ENCODE peak calls at places on chromosomes 16 and 17, in four cellular contexts. Y, O, W and C are unnamed samples.

GRCh38 chr16:74449470-74449869 is 28.2 kb upstream of the CLEC18B start:
- DNase-seq in Y (no peak), O (no peak), W (no peak), C (peak; percentile 17)

GRCh38 chr16:87667946-87668345 is 65.6 kb downstream of the JPH3 start:
- DNase-seq in Y (no peak), O (no peak), W (no peak), C (no peak)

GRCh38 chr16:27722266-27722636 is 172.3 kb downstream of the KATNIP start:
- DNase-seq in Y (no peak), O (no peak), W (no peak), C (no peak)

GRCh38 chr16:19438739-19439138 is 21.1 kb downstream of the TMC5 start:
- DNase-seq in Y (no peak), O (no peak), W (no peak), C (no peak)

GRCh38 chr17:6254036-6254435 is 180.9 kb downstream of the AIPL1 start:
- DNase-seq in Y (no peak), O (no peak), W (no peak), C (no peak)

GRCh38 chr16:31536804-31537361 is 9.2 kb downstream of the AHSP start:
- DNase-seq in Y (no peak), O (no peak), W (no peak), C (no peak)

GRCh38 chr17:2058521-2059124 is 3.7 kb downstream of the HIC1 start:
- DNase-seq in Y (peak; percentile 57), O (no peak), W (no peak), C (no peak)

GRCh38 chr17:83019376-83019775 is 60.0 kb upstream of the METRNL start:
- DNase-seq in Y (no peak), O (no peak), W (no peak), C (no peak)

GRCh38 chr16:19359556-19359955 is 58.1 kb upstream of the TMC5 start:
- DNase-seq in Y (no peak), O (no peak), W (no peak), C (no peak)

GRCh38 chr17:42287305-42288077 is 807 bp upstream of the STAT5A start:
- DNase-seq in Y (peak; percentile 34), O (no peak), W (peak; percentile 69), C (peak; percentile 72)

GRCh38 chr16:88453621-88454314 is 688 bp downstream of the ZFPM1 start:
- DNase-seq in Y (no peak), O (no peak), W (no peak), C (no peak)

GRCh38 chr17:72590882-72591499 is 470.2 kb downstream of the SOX9 start:
- DNase-seq in Y (no peak), O (no peak), W (no peak), C (no peak)

GRCh38 chr16:58448890-58449289 is 51.1 kb upstream of the NDRG4 start:
- DNase-seq in Y (no peak), O (no peak), W (no peak), C (no peak)

GRCh38 chr17:29162909-29163341 is 17.3 kb downstream of the MYO18A start:
- DNase-seq in Y (no peak), O (no peak), W (no peak), C (no peak)

GRCh38 chr16:85755929-85756768 is 5.3 kb upstream of the C16orf74 start:
- DNase-seq in Y (no peak), O (no peak), W (no peak), C (no peak)

GRCh38 chr17:35900693-35901487 is 20.7 kb upstream of the CCL5 start:
- DNase-seq in Y (no peak), O (no peak), W (no peak), C (no peak)

GRCh38 chr17:1959871-1960569 is 65.1 kb downstream of the RTN4RL1 start:
- DNase-seq in Y (no peak), O (no peak), W (no peak), C (no peak)

GRCh38 chr17:34177642-34178041 is 77.4 kb upstream of the CCL2 start:
- DNase-seq in Y (no peak), O (peak; percentile 7), W (no peak), C (no peak)

GRCh38 chr17:28493467-28493866 is 12.7 kb upstream of the FOXN1 start:
- DNase-seq in Y (no peak), O (no peak), W (no peak), C (no peak)

GRCh38 chr16:79883494-79883893 is 283.0 kb upstream of the MAF start:
- DNase-seq in Y (no peak), O (no peak), W (no peak), C (no peak)

GRCh38 chr17:59427425-59427921 is 96.0 kb downstream of the YPEL2 start:
- DNase-seq in Y (no peak), O (no peak), W (peak; percentile 31), C (peak; percentile 94)

GRCh38 chr16:89491238-89491869 is 993 bp upstream of the ANKRD11 start:
- DNase-seq in Y (no peak), O (no peak), W (no peak), C (no peak)

GRCh38 chr16:228151-228855 is 946 bp downstream of the LUC7L start:
- DNase-seq in Y (no peak), O (no peak), W (no peak), C (no peak)